ENCODE peak calls at places on chromosome 22, in nine cellular contexts. V is endodermal cell, R is lower lobe of right lung, T is cardiac fibroblast, H is stomach, M is RWPE2, F is fibroblast of the aortic adventitia, J is HL-60, B is ovary. G is an unnamed sample.

GRCh38 chr22:22884888-22885840 is 2.5 kb upstream of the IGLL5 start:
- DNase-seq in B (no peak), F (no peak), H (no peak), R (no peak), V (peak; percentile 35), T (no peak), M (no peak), J (no peak), G (no peak)

GRCh38 chr22:30277547-30278344 is 11.1 kb upstream of the OSM start:
- DNase-seq in M (no peak), F (peak; percentile 94), J (no peak), V (no peak), H (no peak), R (no peak), T (peak; percentile 76), B (no peak), G (peak; percentile 63)

GRCh38 chr22:29095459-29095858 is 22.6 kb downstream of the KREMEN1 start:
- DNase-seq in H (no peak), B (no peak), M (no peak), J (no peak), V (no peak), F (no peak), T (no peak), R (no peak), G (no peak)

GRCh38 chr22:41248758-41249157 is 8.0 kb upstream of the CHADL start:
- DNase-seq in H (no peak), T (no peak), B (no peak), V (no peak), F (no peak), R (no peak), J (no peak), M (no peak), G (no peak)

GRCh38 chr22:43001271-43002197 is 13.4 kb downstream of the PACSIN2 start:
- DNase-seq in F (peak; percentile 60), V (no peak), H (no peak), B (no peak), T (peak; percentile 37), J (no peak), M (no peak), R (peak; percentile 67), G (no peak)

GRCh38 chr22:30238661-30239420 is 7.7 kb downstream of the LIF start:
- DNase-seq in H (no peak), T (peak; percentile 70), J (no peak), B (peak; percentile 66), V (peak; percentile 74), F (peak; percentile 69), M (no peak), R (no peak), G (no peak)

GRCh38 chr22:27919943-27920755 is 1.1 kb upstream of the PITPNB start:
- DNase-seq in M (no peak), B (peak; percentile 25), V (peak; percentile 79), J (no peak), R (no peak), T (peak; percentile 66), F (peak; percentile 72), H (no peak), G (peak; percentile 90)

GRCh38 chr22:43860126-43860525 is 2.2 kb downstream of the SULT4A1 start:
- DNase-seq in M (no peak), H (no peak), R (no peak), J (no peak), V (peak; percentile 39), T (no peak), F (no peak), B (peak; percentile 3), G (no peak)

GRCh38 chr22:19448076-19448607 is 631 bp upstream of the C22orf39 start:
- DNase-seq in M (no peak), T (peak; percentile 83), J (no peak), R (no peak), H (peak; percentile 28), F (peak; percentile 65), B (no peak), V (peak; percentile 73), G (peak; percentile 58)

GRCh38 chr22:20396639-20397038 is 2.7 kb downstream of the ZNF74 start:
- DNase-seq in V (no peak), H (no peak), M (no peak), R (no peak), T (peak; percentile 55), J (no peak), F (peak; percentile 8), B (no peak), G (peak; percentile 50)

GRCh38 chr22:42321908-42322561 is 51.6 kb upstream of the TCF20 start:
- DNase-seq in F (no peak), J (no peak), B (no peak), M (no peak), R (no peak), H (no peak), V (no peak), T (peak; percentile 37), G (no peak)

GRCh38 chr22:21992593-21993237 is 10.1 kb upstream of the TOP3B start:
- DNase-seq in J (no peak), R (no peak), H (no peak), T (no peak), M (no peak), B (no peak), F (no peak), V (no peak), G (no peak)

GRCh38 chr22:20653795-20654342 is 120.0 kb upstream of the SERPIND1 start:
- DNase-seq in M (no peak), R (no peak), J (no peak), H (no peak), B (no peak), T (no peak), V (no peak), F (no peak), G (no peak)

GRCh38 chr22:37560682-37561208 is 465 bp downstream of the CDC42EP1 start:
- DNase-seq in M (no peak), F (peak; percentile 45), B (peak; percentile 81), R (peak; percentile 73), T (peak; percentile 54), J (no peak), H (no peak), V (peak; percentile 75), G (peak; percentile 84)

GRCh38 chr22:44702479-44703219 is 645 bp downstream of the PRR5 start:
- DNase-seq in B (peak; percentile 48), R (no peak), T (no peak), M (peak; percentile 60), F (no peak), J (peak; percentile 25), H (peak; percentile 40), V (peak; percentile 83), G (peak; percentile 62)

GRCh38 chr22:20117656-20118571 is 888 bp upstream of the TRMT2A start:
- DNase-seq in M (no peak), B (peak; percentile 65), F (peak; percentile 14), J (peak; percentile 52), R (peak; percentile 61), T (peak; percentile 31), H (no peak), V (no peak), G (peak; percentile 61)

GRCh38 chr22:31148953-31149627 is 8.8 kb upstream of the PLA2G3 start:
- DNase-seq in F (peak; percentile 86), V (peak; percentile 93), H (peak; percentile 79), B (peak; percentile 72), R (peak; percentile 71), J (peak; percentile 16), T (peak; percentile 84), M (no peak), G (peak; percentile 65)

GRCh38 chr22:42688241-42688913 is 32.3 kb downstream of the A4GALT start:
- DNase-seq in H (peak; percentile 85), R (peak; percentile 81), T (peak; percentile 95), J (no peak), V (peak; percentile 82), M (peak; percentile 89), B (peak; percentile 87), F (peak; percentile 98), G (peak; percentile 89)

GRCh38 chr22:26168199-26168915 is 905 bp upstream of the SEZ6L start:
- DNase-seq in B (no peak), R (no peak), T (no peak), V (peak; percentile 72), H (no peak), F (no peak), M (no peak), J (no peak), G (no peak)

GRCh38 chr22:26169312-26170111 is at the start of gene SEZ6L:
- DNase-seq in B (peak; percentile 14), H (no peak), F (no peak), V (peak; percentile 79), T (no peak), R (peak; percentile 43), M (no peak), J (peak; percentile 30), G (no peak)

GRCh38 chr22:26170795-26171194 is 1.5 kb downstream of the SEZ6L start:
- DNase-seq in R (no peak), H (no peak), J (no peak), V (peak; percentile 91), M (no peak), F (no peak), T (no peak), B (no peak), G (no peak)

GRCh38 chr22:26170112-26170492 is 840 bp downstream of the SEZ6L start:
- DNase-seq in F (no peak), J (no peak), M (no peak), V (peak; percentile 70), H (no peak), T (no peak), R (no peak), B (no peak), G (no peak)

GRCh38 chr22:26168934-26169311 is 339 bp upstream of the SEZ6L start:
- DNase-seq in T (no peak), V (no peak), H (no peak), J (no peak), B (no peak), M (no peak), R (no peak), F (no peak), G (peak; percentile 21)
- H3K4me3 ChIP-seq in T (no peak overlapping the region), V (peak overlapping the region; percentile 73), H (peak overlapping the region; percentile 44), J (no peak overlapping the region), B (no peak overlapping the region), M (no peak overlapping the region), R (peak overlapping the region; percentile 40), F (no peak overlapping the region), G (no peak overlapping the region)

GRCh38 chr22:50398698-50399648 is 55.8 kb downstream of the PPP6R2 start:
- DNase-seq in T (no peak), B (no peak), F (no peak), J (no peak), V (no peak), M (no peak), H (peak; percentile 63), R (no peak), G (no peak)
- TF ChIP-seq CTCF in T (no peak), B (no peak), F (no peak), J (no peak), V (no peak), M (no peak), H (no peak), R (no peak), G (no peak)

GRCh38 chr22:32622004-32622761 is 147.6 kb downstream of the FBXO7 start:
- DNase-seq in T (peak; percentile 13), V (peak; percentile 89), J (no peak), R (no peak), F (peak; percentile 86), B (peak; percentile 56), M (no peak), H (no peak), G (peak; percentile 92)
- H3K4me3 ChIP-seq in T (no peak overlapping the region), V (peak overlapping the region; percentile 34), J (no peak overlapping the region), R (no peak overlapping the region), F (peak overlapping the region; percentile 13), B (no peak overlapping the region), M (no peak overlapping the region), H (no peak overlapping the region), G (peak overlapping the region; percentile 4)

DNA sequence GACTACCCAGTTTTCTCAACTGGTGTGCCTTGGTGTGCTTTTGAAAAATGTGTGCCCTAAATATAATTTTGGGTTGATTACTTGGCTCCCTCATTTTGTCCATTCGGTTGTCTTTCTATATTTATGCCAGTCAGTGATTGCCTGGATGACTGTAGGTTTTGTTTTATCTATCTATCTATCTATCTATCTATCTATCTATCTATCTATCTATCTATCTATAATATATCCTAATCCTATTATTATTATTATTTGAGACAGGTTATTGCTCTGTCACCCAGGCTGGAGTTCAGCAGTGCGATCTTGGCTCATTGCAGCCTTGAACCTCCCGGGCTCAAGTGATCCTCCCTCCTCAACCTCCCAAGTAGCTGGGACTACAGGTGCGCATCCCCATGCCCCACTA is 111.4 kb upstream of the GRK3 start:
- DNase-seq in B (no peak), H (no peak), R (no peak), M (no peak), F (no peak), J (no peak), T (no peak), V (no peak), G (no peak)
- TF ChIP-seq CTCF in B (no peak), H (no peak), R (no peak), M (no peak), F (no peak), J (no peak), T (no peak), V (no peak), G (no peak)